ENCODE peak calls at places on chromosomes 6 and 20, in six cellular contexts. I is T follicular helper cell; P is A549; N is Right ventricle myocardium superior; W is astrocyte of the cerebellum; M is stimulated activated CD4-positive, alpha-beta T cell treated with anti-CD3 and anti-CD28 coated beads, Interleukin-15, amount 100 ng/mL, for 24 hours. X is an unnamed sample.

GRCh38 chr6:152952866-152953509 is 29.9 kb downstream of the FBXO5 start:
- DNase-seq in M (no peak), N (no peak), W (peak), P (peak), I (no peak), X (no peak)

GRCh38 chr20:6402026-6402425 is 279.2 kb upstream of the FERMT1 start:
- DNase-seq in N (no peak), W (no peak), I (no peak), M (no peak), P (no peak), X (peak)

GRCh38 chr6:92706976-92707375 is 712.4 kb downstream of the EPHA7 start:
- DNase-seq in P (peak), M (no peak), W (no peak), I (no peak), N (no peak), X (no peak)

GRCh38 chr6:30646450-30647038 is 389 bp upstream of the C6orf136 start:
- DNase-seq in P (no peak), N (peak), M (peak), W (no peak), I (peak), X (no peak)

GRCh38 chr6:125041740-125042459 is 79.7 kb downstream of the RNF217 start:
- DNase-seq in I (no peak), W (no peak), N (no peak), M (no peak), P (no peak), X (no peak)

GRCh38 chr6:111750753-111751684 is 122.2 kb downstream of the FYN start:
- DNase-seq in W (no peak), N (no peak), M (peak), I (peak), P (no peak), X (no peak)

GRCh38 chr6:22029169-22029568 is 267.7 kb downstream of the PRL start:
- DNase-seq in W (no peak), P (no peak), N (no peak), I (no peak), M (no peak), X (no peak)

GRCh38 chr6:160427312-160428068 is 79.3 kb downstream of the SLC22A3 start:
- DNase-seq in N (peak), P (no peak), W (no peak), M (no peak), I (no peak), X (no peak)

GRCh38 chr6:117677553-117678131 is 2.4 kb downstream of the NUS1 start:
- DNase-seq in I (no peak), M (peak), N (no peak), W (no peak), P (no peak), X (peak)

GRCh38 chr6:16496982-16497823 is 258.8 kb downstream of the GMPR start:
- DNase-seq in N (no peak), P (no peak), M (no peak), W (no peak), I (no peak), X (no peak)

GRCh38 chr6:81228912-81229540 is 523.5 kb downstream of the TENT5A start:
- DNase-seq in I (no peak), W (peak), N (no peak), P (peak), M (no peak), X (no peak)

GRCh38 chr20:51725584-51726176 is 42.5 kb downstream of the ATP9A start:
- DNase-seq in M (no peak), W (no peak), N (no peak), I (no peak), P (no peak), X (no peak)

GRCh38 chr6:33092385-33092784 is 16.6 kb downstream of the HLA-DPB1 start:
- DNase-seq in N (no peak), I (no peak), M (no peak), W (no peak), P (no peak), X (no peak)

GRCh38 chr6:22904413-22904812 is 335.0 kb downstream of the HDGFL1 start:
- DNase-seq in I (no peak), P (no peak), W (no peak), N (no peak), M (no peak), X (no peak)

GRCh38 chr6:148857817-148858390 is 111.1 kb downstream of the UST start:
- DNase-seq in I (no peak), N (no peak), W (peak), M (no peak), P (no peak), X (peak)

GRCh38 chr6:40148882-40149573 is 214.8 kb upstream of the MOCS1 start:
- DNase-seq in M (no peak), P (no peak), I (no peak), N (no peak), W (no peak), X (no peak)

GRCh38 chr6:109039795-109040194 is 54.9 kb downstream of the SESN1 start:
- DNase-seq in I (no peak), P (no peak), M (no peak), W (no peak), N (no peak), X (no peak)

GRCh38 chr6:170453586-170454511 is 99.3 kb downstream of the PSMB1 start:
- DNase-seq in P (no peak), I (no peak), N (no peak), M (no peak), W (no peak), X (no peak)

GRCh38 chr6:127880452-127880851 is 20.4 kb downstream of the THEMIS start:
- DNase-seq in N (no peak), W (no peak), I (no peak), M (no peak), P (no peak), X (no peak)

GRCh38 chr6:27145731-27146455 is 101.6 kb upstream of the PRSS16 start:
- DNase-seq in I (peak), N (peak), M (peak), P (peak), W (peak), X (no peak)

GRCh38 chr6:134295953-134296553 is 21.9 kb downstream of the SGK1 start:
- DNase-seq in P (peak), N (no peak), M (no peak), I (no peak), W (peak), X (peak)

GRCh38 chr20:50041238-50041915 is 58.6 kb downstream of the SNAI1 start:
- DNase-seq in M (peak), N (no peak), I (no peak), W (no peak), P (no peak), X (no peak)

GRCh38 chr6:79385893-79386292 is 151.3 kb downstream of the LCA5 start:
- DNase-seq in N (no peak), W (peak), P (no peak), M (no peak), I (no peak), X (no peak)

GRCh38 chr6:2768125-2768524 is 2.9 kb downstream of the WRNIP1 start:
- DNase-seq in M (no peak), W (no peak), P (no peak), I (no peak), N (no peak), X (no peak)

GRCh38 chr6:19535351-19535750 is 301.8 kb upstream of the ID4 start:
- DNase-seq in P (no peak), W (no peak), I (no peak), N (no peak), M (no peak), X (no peak)

GRCh38 chr6:30481213-30481964 is 7.9 kb upstream of the HLA-E start:
- DNase-seq in N (no peak), I (no peak), M (no peak), P (no peak), W (no peak), X (no peak)

GRCh38 chr6:115729036-115729435 is 331.7 kb downstream of the FRK start:
- DNase-seq in W (no peak), P (no peak), I (no peak), N (no peak), M (no peak), X (no peak)

GRCh38 chr20:8720089-8720488 is 348.8 kb upstream of the PLCB4 start:
- DNase-seq in P (no peak), M (no peak), W (no peak), N (no peak), I (no peak), X (no peak)

GRCh38 chr6:44074383-44075136 is 52.7 kb downstream of the MRPL14 start:
- DNase-seq in W (peak), I (peak), N (peak), P (peak), M (peak), X (no peak)

GRCh38 chr6:112233864-112234263 is 20.5 kb downstream of the LAMA4 start:
- DNase-seq in I (no peak), W (no peak), M (no peak), P (no peak), N (no peak), X (no peak)